ENCODE peak calls at places on chromosomes 3 and 15, in four cellular contexts. O is tibial nerve, N is mucosa of descending colon, M is iPS DF 6.9. K is an unnamed sample.
A peak's percentile ranks its signal among the peaks of the same experiment; 100 is the strongest.

GRCh38 chr15:64070965-64071851 is 22.4 kb downstream of the CIAO2A start:
- DNase-seq in O (peak; percentile 33), N (no peak), M (no peak), K (peak; percentile 27)

GRCh38 chr15:58308742-58309355 is 122.9 kb upstream of the LIPC start:
- DNase-seq in O (no peak), N (no peak), M (no peak), K (no peak)

GRCh38 chr15:49235446-49236207 is 65.6 kb downstream of the GALK2 start:
- DNase-seq in O (peak; percentile 19), N (no peak), M (peak; percentile 41), K (no peak)

GRCh38 chr3:127670761-127671522 is 1.8 kb upstream of the ABTB1 start:
- DNase-seq in O (no peak), N (peak; percentile 25), M (no peak), K (no peak)

GRCh38 chr3:46440531-46441294 is 24.0 kb downstream of the LTF start:
- DNase-seq in O (no peak), N (no peak), M (no peak), K (no peak)

GRCh38 chr3:125207949-125208568 is 4.5 kb downstream of the SLC12A8 start:
- DNase-seq in O (no peak), N (no peak), M (no peak), K (no peak)

GRCh38 chr3:2870714-2871353 is 239.3 kb downstream of the IL5RA start:
- DNase-seq in O (no peak), N (no peak), M (no peak), K (no peak)

GRCh38 chr3:34016925-34017592 is 218.6 kb downstream of the PDCD6IP start:
- DNase-seq in O (no peak), N (no peak), M (no peak), K (no peak)

GRCh38 chr3:168495251-168495650 is 399.5 kb upstream of the GOLIM4 start:
- DNase-seq in O (no peak), N (no peak), M (no peak), K (no peak)

GRCh38 chr15:58889363-58889762 is 44.1 kb downstream of the SLTM start:
- DNase-seq in O (no peak), N (no peak), M (no peak), K (no peak)

GRCh38 chr15:48565560-48566482 is 79.7 kb downstream of the FBN1 start:
- DNase-seq in O (no peak), N (no peak), M (no peak), K (no peak)

DNA sequence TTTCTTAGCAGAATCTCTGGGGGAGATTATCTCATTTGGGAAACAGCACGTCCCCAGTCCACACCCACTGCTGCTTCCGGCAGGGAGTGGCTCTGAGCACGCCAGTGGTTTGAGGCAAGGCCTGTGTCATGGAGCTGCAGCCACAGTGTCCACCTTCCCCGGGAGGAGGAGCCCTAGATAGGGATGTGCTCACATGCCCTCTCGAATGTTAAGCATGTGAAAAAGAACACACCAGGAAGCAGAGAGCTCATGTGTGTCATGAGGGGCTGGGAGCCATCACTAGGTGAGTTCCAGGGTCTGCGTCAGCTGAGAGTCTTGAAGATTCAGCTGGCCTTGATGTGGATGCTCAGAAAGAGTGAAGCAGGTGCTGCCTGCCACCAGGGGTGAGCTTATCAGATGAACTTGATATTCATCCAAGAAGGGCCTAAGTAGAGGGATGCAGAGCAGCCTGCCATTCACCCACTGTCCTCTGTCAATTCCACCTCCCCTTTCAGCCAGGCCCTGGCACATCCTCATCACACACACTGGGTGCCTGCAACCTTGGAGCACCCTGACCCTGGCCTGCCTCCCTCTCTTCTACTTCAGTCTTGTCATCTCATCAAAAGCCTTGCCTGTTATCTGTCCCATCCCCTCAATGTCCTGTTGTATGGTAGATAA is 16.3 kb downstream of the ITGA11 start:
- DNase-seq in O (no peak), N (no peak), M (no peak), K (peak; percentile 66)
- H3K4me3 ChIP-seq in O (no peak overlapping the region), N (no peak overlapping the region), M (no peak overlapping the region), K (no peak overlapping the region)

GRCh38 chr3:105409364-105409763 is 42.7 kb downstream of the ALCAM start:
- DNase-seq in O (no peak), N (no peak), M (no peak), K (no peak)
- H3K4me1 ChIP-seq in O (no peaks in the 10 kb centered on the region), N (no peaks in the 10 kb centered on the region), M (no peaks in the 10 kb centered on the region), K (no peaks in the 10 kb centered on the region)

GRCh38 chr15:65081758-65082157 is 5.2 kb downstream of the KBTBD13 start:
- DNase-seq in O (no peak), N (no peak), M (no peak), K (no peak)

GRCh38 chr15:65077291-65077980 is 890 bp downstream of the KBTBD13 start:
- DNase-seq in O (no peak), N (no peak), M (no peak), K (no peak)

GRCh38 chr15:65081270-65081669 is 4.7 kb downstream of the KBTBD13 start:
- DNase-seq in O (no peak), N (no peak), M (no peak), K (no peak)

GRCh38 chr15:65077981-65078352 is 1.4 kb downstream of the KBTBD13 start:
- DNase-seq in O (peak; percentile 44), N (peak; percentile 92), M (peak; percentile 75), K (no peak)

GRCh38 chr15:65079580-65079979 is 3.0 kb downstream of the KBTBD13 start:
- DNase-seq in O (no peak), N (no peak), M (no peak), K (no peak)
- H3K4me3 ChIP-seq in O (no peak overlapping the region), N (no peak overlapping the region), M (no peak overlapping the region), K (no peak overlapping the region)

GRCh38 chr3:196080517-196080841 is 1.4 kb downstream of the TFRC start:
- DNase-seq in O (no peak), N (no peak), M (no peak), K (no peak)
- H3K4me1 ChIP-seq in O (no peaks in the 10 kb centered on the region), N (peaks cover 29% of the 10 kb centered on the region), M (peaks cover 3% of the 10 kb centered on the region), K (peaks cover 8% of the 10 kb centered on the region)

GRCh38 chr3:151308089-151308488 is 8.5 kb downstream of the GPR87 start:
- DNase-seq in O (no peak), N (no peak), M (no peak), K (no peak)

GRCh38 chr3:151305778-151306157 is 10.9 kb downstream of the GPR87 start:
- DNase-seq in O (no peak), N (no peak), M (no peak), K (no peak)

GRCh38 chr3:151306168-151306810 is 10.3 kb downstream of the GPR87 start:
- DNase-seq in O (no peak), N (no peak), M (no peak), K (no peak)

GRCh38 chr3:151307583-151307982 is 9.0 kb downstream of the GPR87 start:
- DNase-seq in O (no peak), N (no peak), M (no peak), K (no peak)

GRCh38 chr3:151307131-151307530 is 9.5 kb downstream of the GPR87 start:
- DNase-seq in O (no peak), N (no peak), M (no peak), K (no peak)
- H3K4me3 ChIP-seq in O (no peak overlapping the region), N (no peak overlapping the region), M (no peak overlapping the region), K (no peak overlapping the region)

DNA sequence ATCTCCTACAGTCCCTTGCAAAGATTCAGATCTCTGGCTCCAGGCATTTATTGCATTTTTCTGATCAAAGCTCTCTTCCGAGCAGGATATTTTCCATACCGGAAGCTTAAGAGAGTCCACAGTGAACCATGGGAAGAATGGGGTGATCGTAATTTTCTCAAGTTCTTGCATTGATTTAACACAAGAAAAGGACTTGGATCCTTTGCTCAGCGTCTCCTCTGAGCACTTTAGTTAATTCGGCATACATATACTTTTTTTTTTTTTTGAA is 64.0 kb upstream of the FLNB start:
- DNase-seq in O (no peak), N (no peak), M (no peak), K (no peak)
- H3K4me1 ChIP-seq in O (no peaks in the 10 kb centered on the region), N (no peaks in the 10 kb centered on the region), M (peaks cover 3% of the 10 kb centered on the region), K (peaks cover 3% of the 10 kb centered on the region)